ENCODE peak calls at places on chromosomes 2 and 18, in seven cellular contexts. Q is heart right ventricle, D is HFFc6, H is B cell, R is neural crest cell, Y is GM20000, B is AG04449. X is an unnamed sample.

GRCh38 chr2:11757101-11757500 is 10.7 kb downstream of the LPIN1 start:
- DNase-seq in Q (no peak), Y (no peak), R (no peak), D (no peak), H (no peak), B (no peak), X (no peak)

GRCh38 chr18:35026407-35027061 is 14.7 kb upstream of the MAPRE2 start:
- DNase-seq in B (no peak), R (no peak), H (peak), Q (no peak), D (peak), Y (no peak), X (no peak)

GRCh38 chr2:208320686-208321085 is 54.6 kb downstream of the PIKFYVE start:
- DNase-seq in R (no peak), B (peak), H (peak), Q (peak), Y (peak), D (no peak), X (peak)

GRCh38 chr2:225025917-225026571 is 16.2 kb downstream of the DOCK10 start:
- DNase-seq in D (peak), Q (no peak), R (no peak), H (no peak), Y (no peak), B (peak), X (no peak)

GRCh38 chr2:236939751-236940229 is 145.9 kb upstream of the COPS8 start:
- DNase-seq in R (no peak), B (no peak), Q (no peak), Y (no peak), H (no peak), D (no peak), X (no peak)

GRCh38 chr2:104890092-104890393 is 36.1 kb downstream of the POU3F3 start:
- DNase-seq in Q (no peak), Y (no peak), B (no peak), H (no peak), D (no peak), R (no peak), X (no peak)

GRCh38 chr2:85707304-85707703 is 13.1 kb downstream of the GNLY start:
- DNase-seq in Q (peak), R (peak), B (no peak), D (peak), H (peak), Y (peak), X (peak)

GRCh38 chr18:58911766-58912165 is 47.1 kb downstream of the ZNF532 start:
- DNase-seq in Y (peak), H (no peak), Q (peak), D (no peak), B (no peak), R (no peak), X (peak)

GRCh38 chr2:105391763-105392662 is 6.8 kb downstream of the FHL2 start:
- DNase-seq in R (no peak), Y (no peak), H (no peak), D (no peak), Q (no peak), B (no peak), X (peak)

GRCh38 chr18:8548186-8548585 is 61.1 kb upstream of the RAB12 start:
- DNase-seq in B (peak), D (no peak), Q (no peak), H (no peak), R (no peak), Y (no peak), X (no peak)

DNA sequence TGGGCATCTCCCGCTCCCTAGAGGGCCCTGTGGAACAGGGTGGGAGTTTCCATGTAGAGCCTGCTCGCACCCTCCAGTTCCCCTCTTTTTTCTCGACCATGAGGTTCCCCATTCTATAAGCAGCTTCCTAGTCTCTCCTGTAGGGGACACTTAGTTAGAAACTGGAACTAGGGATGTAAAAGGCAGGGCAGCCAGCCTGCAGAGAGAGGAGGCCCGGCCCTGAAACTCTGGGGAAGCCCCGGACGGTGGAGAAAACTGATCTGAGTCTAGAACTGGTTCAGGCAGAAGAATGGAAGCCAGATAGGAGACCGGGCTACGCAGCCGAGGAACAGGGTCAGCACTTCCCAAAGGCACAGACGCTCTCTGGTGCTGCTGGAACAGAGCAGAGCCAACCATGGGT is 51.6 kb upstream of the ATG16L1 start:
- DNase-seq in Q (no peak), R (no peak), Y (no peak), B (no peak), H (no peak), D (no peak), X (no peak)
- TF ChIP-seq CTCF in Q (no peak), R (no peak), Y (no peak), B (no peak), H (no peak), D (peak), X (no peak)

GRCh38 chr2:219744698-219745097 is 117.3 kb downstream of the SLC4A3 start:
- DNase-seq in R (no peak), Y (no peak), H (no peak), B (no peak), D (no peak), Q (no peak), X (no peak)
- TF ChIP-seq CTCF in R (no peak), Y (no peak), H (no peak), B (no peak), D (no peak), Q (no peak), X (no peak)

GRCh38 chr18:22796069-22796468 is 137.1 kb upstream of the RBBP8 start:
- DNase-seq in Q (no peak), R (no peak), H (no peak), B (no peak), D (no peak), Y (no peak), X (no peak)
- TF ChIP-seq CTCF in Q (no peak), R (no peak), H (no peak), B (no peak), D (no peak), Y (no peak), X (no peak)

DNA sequence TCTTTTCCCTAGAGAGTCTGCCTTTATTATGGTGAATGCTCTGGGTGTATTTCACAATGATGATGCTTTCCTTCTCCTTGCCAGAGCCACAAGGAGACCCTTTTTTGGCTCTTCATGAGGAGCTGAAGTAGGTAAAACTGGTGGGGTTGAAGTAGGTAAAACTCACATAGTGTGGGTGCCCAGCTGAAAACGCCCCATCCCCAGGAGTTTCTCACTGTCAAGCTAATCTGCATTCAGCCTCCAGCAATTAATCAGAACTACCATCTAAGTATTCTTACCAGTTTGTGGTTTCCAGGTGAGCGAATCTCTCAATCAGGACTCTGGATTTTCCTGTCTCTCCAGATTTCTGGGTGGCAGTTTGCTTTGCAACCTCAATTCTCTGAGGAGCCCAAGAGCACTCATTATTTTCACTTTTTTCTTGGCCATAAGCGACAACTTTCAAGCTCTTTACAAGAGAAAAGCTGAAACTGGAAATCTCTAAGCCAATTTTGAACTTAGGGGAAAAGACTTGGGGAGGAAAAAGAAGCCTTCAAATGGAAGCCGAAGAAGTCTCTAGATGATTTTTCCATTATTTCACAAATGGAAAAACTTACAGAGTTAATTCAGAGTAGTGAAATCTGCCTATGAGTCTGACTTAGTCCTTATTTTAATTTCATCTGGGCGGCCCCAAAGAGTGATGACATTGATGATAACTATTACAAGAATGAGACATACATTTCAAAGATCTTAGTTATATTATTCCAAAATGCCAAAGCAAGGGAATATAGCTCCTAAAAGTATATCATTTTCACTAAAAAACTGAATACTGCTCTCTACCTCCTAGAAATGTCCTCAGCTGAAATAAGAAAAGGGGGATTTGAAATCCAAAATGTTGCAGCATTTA is 121.4 kb upstream of the MAP3K20 start:
- DNase-seq in Q (no peak), Y (no peak), R (no peak), B (no peak), D (peak), H (no peak), X (no peak)
- TF ChIP-seq CTCF in Q (no peak), Y (no peak), R (no peak), B (no peak), D (no peak), H (no peak), X (no peak)

DNA sequence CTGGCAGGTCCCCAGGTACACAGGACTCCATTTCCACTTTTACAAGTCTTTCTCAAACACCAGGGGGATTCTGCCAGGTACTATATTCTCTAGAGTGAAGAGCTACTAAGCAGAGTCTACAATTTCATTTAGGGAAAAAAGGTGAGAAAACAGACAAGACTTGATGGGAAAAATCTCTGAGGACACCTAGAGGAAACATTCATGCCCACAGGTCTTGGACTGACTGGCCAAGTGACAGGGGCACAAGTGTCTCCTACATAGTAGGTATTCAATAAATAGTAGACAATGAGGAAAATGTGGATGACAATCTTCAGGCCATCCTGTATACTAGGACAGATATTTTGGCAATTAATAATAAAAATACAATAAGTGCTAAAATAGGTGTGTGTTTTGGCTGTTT is 228.6 kb downstream of the CLIP4 start:
- DNase-seq in B (no peak), R (no peak), Y (no peak), D (no peak), H (no peak), Q (no peak), X (no peak)
- TF ChIP-seq CTCF in B (no peak), R (no peak), Y (no peak), D (no peak), H (no peak), Q (no peak), X (no peak)

GRCh38 chr2:145760781-145761649 is 1241.1 kb upstream of the ZEB2 start:
- DNase-seq in Q (no peak), H (no peak), Y (no peak), R (no peak), B (no peak), D (peak), X (no peak)

GRCh38 chr2:145771526-145771925 is 1251.6 kb upstream of the ZEB2 start:
- DNase-seq in H (peak), R (no peak), Y (no peak), D (no peak), Q (no peak), B (no peak), X (no peak)

GRCh38 chr2:145764631-145765030 is 1244.7 kb upstream of the ZEB2 start:
- DNase-seq in Y (no peak), D (no peak), H (no peak), B (no peak), R (no peak), Q (peak), X (peak)

GRCh38 chr2:145769053-145769716 is 1249.3 kb upstream of the ZEB2 start:
- DNase-seq in D (no peak), H (no peak), R (no peak), Y (no peak), Q (no peak), B (no peak), X (no peak)

DNA sequence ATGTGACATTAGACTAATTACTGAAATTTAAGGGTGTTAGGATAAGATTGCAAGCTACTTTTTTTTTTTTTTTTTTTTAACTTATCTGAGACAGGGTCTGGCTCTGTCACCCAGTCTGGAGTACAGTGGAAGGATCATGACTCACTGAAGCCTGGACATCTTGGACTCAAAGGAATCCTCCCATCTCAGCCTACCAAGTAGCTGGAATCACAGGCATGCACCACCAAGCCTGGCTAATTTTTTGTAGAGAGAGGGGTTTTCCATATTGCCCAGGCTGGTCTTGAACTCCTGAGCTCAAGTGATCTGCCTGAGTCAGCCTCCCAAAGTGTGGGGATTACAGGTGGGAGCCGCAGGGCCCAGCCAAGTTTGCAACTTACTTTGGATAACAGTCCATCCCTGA is 1246.0 kb upstream of the ZEB2 start:
- DNase-seq in D (no peak), H (no peak), B (no peak), Q (no peak), Y (no peak), R (no peak), X (no peak)
- TF ChIP-seq CTCF in D (no peak), H (no peak), B (no peak), Q (no peak), Y (no peak), R (no peak), X (no peak)

DNA sequence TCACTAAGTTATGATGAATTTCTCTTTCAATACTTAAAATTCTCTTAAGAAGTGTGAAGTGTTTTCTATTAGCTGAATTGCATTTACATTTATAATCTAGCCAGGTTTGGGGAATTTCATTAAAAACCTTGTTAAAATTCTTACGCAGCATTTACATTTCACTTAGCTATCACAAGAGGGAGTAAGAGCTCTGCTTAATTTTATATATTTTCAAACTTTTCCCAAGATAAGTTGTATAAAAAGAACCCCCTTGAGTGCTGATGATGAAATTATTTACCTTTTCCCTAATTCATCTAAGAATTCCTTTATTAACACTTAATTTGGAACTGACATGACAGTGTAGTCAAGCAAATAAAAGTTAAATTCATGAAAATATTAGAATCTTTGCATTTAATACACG is 54.2 kb upstream of the ZSWIM2 start:
- DNase-seq in H (no peak), D (no peak), Y (no peak), Q (no peak), R (no peak), B (no peak), X (no peak)
- TF ChIP-seq CTCF in H (no peak), D (peak), Y (no peak), Q (peak), R (peak), B (peak), X (no peak)

GRCh38 chr2:45946023-45946422 is 294.5 kb downstream of the PRKCE start:
- DNase-seq in H (no peak), R (no peak), D (peak), Q (no peak), Y (no peak), B (no peak), X (no peak)

GRCh38 chr2:45945182-45945779 is 293.8 kb downstream of the PRKCE start:
- DNase-seq in R (no peak), B (no peak), H (no peak), D (no peak), Q (no peak), Y (no peak), X (no peak)

GRCh38 chr2:45944075-45944474 is 292.6 kb downstream of the PRKCE start:
- DNase-seq in D (peak), Q (no peak), B (no peak), H (no peak), R (no peak), Y (no peak), X (no peak)

GRCh38 chr2:45941758-45942738 is 290.6 kb downstream of the PRKCE start:
- DNase-seq in Y (no peak), R (no peak), Q (no peak), B (no peak), H (no peak), D (no peak), X (no peak)

GRCh38 chr2:45943231-45944044 is 292.0 kb downstream of the PRKCE start:
- DNase-seq in H (no peak), R (no peak), D (no peak), Q (no peak), Y (no peak), B (no peak), X (no peak)
- TF ChIP-seq CTCF in H (no peak), R (no peak), D (peak), Q (no peak), Y (no peak), B (no peak), X (no peak)

X was measured in testis.